ENCODE peak calls at places on chromosomes 16 and 17, in seven cellular contexts. One of them, this sample, is unnamed.

GRCh38 chr17:33983824-33984574 is 271.1 kb upstream of the CCL2 start:
- DNase-seq in heart right ventricle: no peak
- DNase-seq in mammary epithelial cell: no peak
- DNase-seq in cardiac muscle cell: peak; percentile 29
- DNase-seq in breast epithelium: no peak
- DNase-seq in thoracic aorta: no peak
- DNase-seq in GM23338: no peak
- DNase-seq in this sample: no peak

GRCh38 chr17:58326609-58327341 is 1.8 kb downstream of the TSPOAP1 start:
- DNase-seq in breast epithelium: no peak
- DNase-seq in thoracic aorta: no peak
- DNase-seq in cardiac muscle cell: no peak
- DNase-seq in heart right ventricle: no peak
- DNase-seq in mammary epithelial cell: no peak
- DNase-seq in GM23338: no peak
- DNase-seq in this sample: no peak

GRCh38 chr16:7303014-7303676 is 29.5 kb upstream of the RBFOX1 start:
- DNase-seq in GM23338: peak; percentile 20
- DNase-seq in mammary epithelial cell: no peak
- DNase-seq in breast epithelium: no peak
- DNase-seq in thoracic aorta: no peak
- DNase-seq in heart right ventricle: peak; percentile 12
- DNase-seq in cardiac muscle cell: peak; percentile 54
- DNase-seq in this sample: no peak

GRCh38 chr17:16529906-16530305 is 37.9 kb upstream of the LRRC75A start:
- DNase-seq in GM23338: no peak
- DNase-seq in mammary epithelial cell: no peak
- DNase-seq in cardiac muscle cell: no peak
- DNase-seq in breast epithelium: no peak
- DNase-seq in thoracic aorta: no peak
- DNase-seq in heart right ventricle: no peak
- DNase-seq in this sample: no peak

GRCh38 chr16:56748826-56749225 is 18.9 kb downstream of the NUP93 start:
- DNase-seq in breast epithelium: no peak
- DNase-seq in mammary epithelial cell: no peak
- DNase-seq in thoracic aorta: no peak
- DNase-seq in cardiac muscle cell: peak; percentile 52
- DNase-seq in GM23338: no peak
- DNase-seq in heart right ventricle: no peak
- DNase-seq in this sample: no peak

GRCh38 chr17:58583486-58583885 is 69.0 kb upstream of the MTMR4 start:
- DNase-seq in cardiac muscle cell: no peak
- DNase-seq in breast epithelium: no peak
- DNase-seq in mammary epithelial cell: peak; percentile 57
- DNase-seq in heart right ventricle: no peak
- DNase-seq in GM23338: no peak
- DNase-seq in thoracic aorta: no peak
- DNase-seq in this sample: no peak

GRCh38 chr16:54462766-54463165 is 176.2 kb upstream of the IRX3 start:
- DNase-seq in GM23338: no peak
- DNase-seq in cardiac muscle cell: no peak
- DNase-seq in heart right ventricle: no peak
- DNase-seq in breast epithelium: no peak
- DNase-seq in mammary epithelial cell: peak; percentile 18
- DNase-seq in thoracic aorta: no peak
- DNase-seq in this sample: no peak

GRCh38 chr17:31467502-31468256 is 76.2 kb downstream of the RAB11FIP4 start:
- DNase-seq in heart right ventricle: peak; percentile 44
- DNase-seq in breast epithelium: peak; percentile 63
- DNase-seq in GM23338: peak; percentile 44
- DNase-seq in cardiac muscle cell: peak; percentile 25
- DNase-seq in mammary epithelial cell: no peak
- DNase-seq in thoracic aorta: no peak
- DNase-seq in this sample: peak; percentile 73

GRCh38 chr16:69566437-69567030 is 768 bp downstream of the NFAT5 start:
- DNase-seq in heart right ventricle: peak; percentile 58
- DNase-seq in breast epithelium: peak; percentile 58
- DNase-seq in cardiac muscle cell: peak; percentile 66
- DNase-seq in thoracic aorta: no peak
- DNase-seq in GM23338: peak; percentile 57
- DNase-seq in mammary epithelial cell: peak; percentile 60
- DNase-seq in this sample: peak; percentile 46

GRCh38 chr17:71472809-71473789 is 647.7 kb upstream of the SOX9 start:
- DNase-seq in GM23338: peak; percentile 84
- DNase-seq in heart right ventricle: no peak
- DNase-seq in mammary epithelial cell: peak; percentile 63
- DNase-seq in breast epithelium: no peak
- DNase-seq in thoracic aorta: no peak
- DNase-seq in cardiac muscle cell: peak; percentile 71
- DNase-seq in this sample: peak; percentile 0

GRCh38 chr16:25063865-25064264 is 47.7 kb upstream of the LCMT1 start:
- DNase-seq in heart right ventricle: no peak
- DNase-seq in thoracic aorta: no peak
- DNase-seq in breast epithelium: no peak
- DNase-seq in GM23338: no peak
- DNase-seq in cardiac muscle cell: peak; percentile 15
- DNase-seq in mammary epithelial cell: no peak
- DNase-seq in this sample: no peak

GRCh38 chr17:65005858-65006257 is 50.7 kb downstream of the GNA13 start:
- DNase-seq in GM23338: no peak
- DNase-seq in mammary epithelial cell: no peak
- DNase-seq in thoracic aorta: no peak
- DNase-seq in breast epithelium: no peak
- DNase-seq in heart right ventricle: no peak
- DNase-seq in cardiac muscle cell: no peak
- DNase-seq in this sample: no peak

GRCh38 chr17:34499576-34499975 is 79.8 kb upstream of the TMEM132E start:
- DNase-seq in breast epithelium: no peak
- DNase-seq in mammary epithelial cell: peak; percentile 11
- DNase-seq in GM23338: peak; percentile 91
- DNase-seq in thoracic aorta: no peak
- DNase-seq in heart right ventricle: no peak
- DNase-seq in cardiac muscle cell: peak; percentile 80
- DNase-seq in this sample: no peak

GRCh38 chr16:65034915-65035314 is 86.9 kb downstream of the CDH11 start:
- DNase-seq in cardiac muscle cell: no peak
- DNase-seq in breast epithelium: no peak
- DNase-seq in mammary epithelial cell: no peak
- DNase-seq in thoracic aorta: no peak
- DNase-seq in GM23338: peak; percentile 17
- DNase-seq in heart right ventricle: no peak
- DNase-seq in this sample: no peak

GRCh38 chr17:29649359-29649758 is 26.6 kb upstream of the CORO6 start:
- DNase-seq in breast epithelium: no peak
- DNase-seq in cardiac muscle cell: no peak
- DNase-seq in GM23338: no peak
- DNase-seq in thoracic aorta: no peak
- DNase-seq in mammary epithelial cell: no peak
- DNase-seq in heart right ventricle: no peak
- DNase-seq in this sample: no peak

GRCh38 chr16:68656771-68657170 is 11.7 kb downstream of the CDH3 start:
- DNase-seq in breast epithelium: no peak
- DNase-seq in cardiac muscle cell: peak; percentile 92
- DNase-seq in heart right ventricle: no peak
- DNase-seq in mammary epithelial cell: no peak
- DNase-seq in thoracic aorta: no peak
- DNase-seq in GM23338: no peak
- DNase-seq in this sample: no peak

GRCh38 chr17:48052956-48053757 is 5.0 kb downstream of the NFE2L1 start:
- DNase-seq in cardiac muscle cell: peak; percentile 76
- DNase-seq in breast epithelium: no peak
- DNase-seq in GM23338: peak; percentile 14
- DNase-seq in heart right ventricle: peak; percentile 82
- DNase-seq in mammary epithelial cell: no peak
- DNase-seq in thoracic aorta: peak; percentile 20
- DNase-seq in this sample: peak; percentile 33

GRCh38 chr17:17757391-17757791 is 76.1 kb downstream of the RAI1 start:
- DNase-seq in heart right ventricle: no peak
- DNase-seq in breast epithelium: no peak
- DNase-seq in thoracic aorta: no peak
- DNase-seq in mammary epithelial cell: no peak
- DNase-seq in GM23338: no peak
- DNase-seq in cardiac muscle cell: no peak
- DNase-seq in this sample: no peak

GRCh38 chr17:78185981-78186688 is 717 bp downstream of the TK1 start:
- DNase-seq in mammary epithelial cell: peak; percentile 41
- DNase-seq in GM23338: no peak
- DNase-seq in breast epithelium: no peak
- DNase-seq in cardiac muscle cell: no peak
- DNase-seq in heart right ventricle: peak; percentile 47
- DNase-seq in thoracic aorta: no peak
- DNase-seq in this sample: no peak

GRCh38 chr17:64998436-64999190 is 57.9 kb downstream of the GNA13 start:
- DNase-seq in mammary epithelial cell: no peak
- DNase-seq in breast epithelium: no peak
- DNase-seq in heart right ventricle: no peak
- DNase-seq in cardiac muscle cell: no peak
- DNase-seq in thoracic aorta: no peak
- DNase-seq in GM23338: no peak
- DNase-seq in this sample: no peak

GRCh38 chr16:84582958-84583516 is 34.8 kb downstream of the COTL1 start:
- DNase-seq in cardiac muscle cell: peak; percentile 47
- DNase-seq in GM23338: no peak
- DNase-seq in mammary epithelial cell: no peak
- DNase-seq in breast epithelium: no peak
- DNase-seq in thoracic aorta: no peak
- DNase-seq in heart right ventricle: no peak
- DNase-seq in this sample: no peak

GRCh38 chr17:79650283-79650682 is 39.4 kb upstream of the RBFOX3 start:
- DNase-seq in cardiac muscle cell: no peak
- DNase-seq in mammary epithelial cell: no peak
- DNase-seq in GM23338: no peak
- DNase-seq in breast epithelium: peak; percentile 33
- DNase-seq in thoracic aorta: no peak
- DNase-seq in heart right ventricle: no peak
- DNase-seq in this sample: no peak

GRCh38 chr17:81459224-81459623 is 53.4 kb downstream of the ACTG1 start:
- DNase-seq in heart right ventricle: peak; percentile 59
- DNase-seq in mammary epithelial cell: no peak
- DNase-seq in thoracic aorta: no peak
- DNase-seq in cardiac muscle cell: no peak
- DNase-seq in GM23338: no peak
- DNase-seq in breast epithelium: no peak
- DNase-seq in this sample: no peak
- H3K27ac ChIP-seq in heart right ventricle: no peak overlapping the region
- H3K27ac ChIP-seq in mammary epithelial cell: no peak overlapping the region
- H3K27ac ChIP-seq in thoracic aorta: no peak overlapping the region
- H3K27ac ChIP-seq in cardiac muscle cell: no peak overlapping the region
- H3K27ac ChIP-seq in GM23338: no peak overlapping the region
- H3K27ac ChIP-seq in breast epithelium: no peak overlapping the region
- H3K27ac ChIP-seq in this sample: no peak overlapping the region

GRCh38 chr17:36980281-36980761 is 31.6 kb downstream of the AATF start:
- DNase-seq in cardiac muscle cell: no peak
- DNase-seq in heart right ventricle: no peak
- DNase-seq in GM23338: peak; percentile 9
- DNase-seq in breast epithelium: no peak
- DNase-seq in mammary epithelial cell: no peak
- DNase-seq in thoracic aorta: no peak
- DNase-seq in this sample: no peak
- H3K27ac ChIP-seq in cardiac muscle cell: no peak overlapping the region
- H3K27ac ChIP-seq in heart right ventricle: no peak overlapping the region
- H3K27ac ChIP-seq in GM23338: no peak overlapping the region
- H3K27ac ChIP-seq in breast epithelium: no peak overlapping the region
- H3K27ac ChIP-seq in mammary epithelial cell: no peak overlapping the region
- H3K27ac ChIP-seq in thoracic aorta: no peak overlapping the region
- H3K27ac ChIP-seq in this sample: no peak overlapping the region

GRCh38 chr16:2468725-2469398 is 2.2 kb upstream of the NTN3 start:
- DNase-seq in breast epithelium: no peak
- DNase-seq in cardiac muscle cell: no peak
- DNase-seq in GM23338: peak; percentile 42
- DNase-seq in heart right ventricle: peak; percentile 51
- DNase-seq in thoracic aorta: no peak
- DNase-seq in mammary epithelial cell: no peak
- DNase-seq in this sample: peak; percentile 33

GRCh38 chr16:2466667-2467300 is 4.3 kb upstream of the NTN3 start:
- DNase-seq in cardiac muscle cell: no peak
- DNase-seq in heart right ventricle: no peak
- DNase-seq in breast epithelium: no peak
- DNase-seq in thoracic aorta: no peak
- DNase-seq in mammary epithelial cell: no peak
- DNase-seq in GM23338: no peak
- DNase-seq in this sample: no peak

GRCh38 chr16:2467301-2468141 is 3.6 kb upstream of the NTN3 start:
- DNase-seq in GM23338: peak; percentile 83
- DNase-seq in breast epithelium: peak; percentile 78
- DNase-seq in cardiac muscle cell: peak; percentile 68
- DNase-seq in thoracic aorta: no peak
- DNase-seq in mammary epithelial cell: peak; percentile 29
- DNase-seq in heart right ventricle: peak; percentile 83
- DNase-seq in this sample: peak; percentile 61

GRCh38 chr16:2469399-2470233 is 1.5 kb upstream of the NTN3 start:
- DNase-seq in cardiac muscle cell: no peak
- DNase-seq in heart right ventricle: no peak
- DNase-seq in mammary epithelial cell: no peak
- DNase-seq in thoracic aorta: no peak
- DNase-seq in breast epithelium: no peak
- DNase-seq in GM23338: no peak
- DNase-seq in this sample: no peak

GRCh38 chr16:2468142-2468724 is 2.9 kb upstream of the NTN3 start:
- DNase-seq in thoracic aorta: no peak
- DNase-seq in breast epithelium: no peak
- DNase-seq in mammary epithelial cell: peak; percentile 78
- DNase-seq in cardiac muscle cell: peak; percentile 54
- DNase-seq in heart right ventricle: no peak
- DNase-seq in GM23338: peak; percentile 63
- DNase-seq in this sample: no peak
- H3K27ac ChIP-seq in thoracic aorta: no peak overlapping the region
- H3K27ac ChIP-seq in breast epithelium: peak overlapping the region; percentile 82
- H3K27ac ChIP-seq in mammary epithelial cell: no peak overlapping the region
- H3K27ac ChIP-seq in cardiac muscle cell: no peak overlapping the region
- H3K27ac ChIP-seq in heart right ventricle: no peak overlapping the region
- H3K27ac ChIP-seq in GM23338: no peak overlapping the region
- H3K27ac ChIP-seq in this sample: peak overlapping the region; percentile 38

GRCh38 chr17:39919087-39919683 is 750 bp upstream of the GSDMB start:
- DNase-seq in mammary epithelial cell: no peak
- DNase-seq in thoracic aorta: no peak
- DNase-seq in heart right ventricle: no peak
- DNase-seq in cardiac muscle cell: no peak
- DNase-seq in breast epithelium: no peak
- DNase-seq in GM23338: no peak
- DNase-seq in this sample: no peak

GRCh38 chr17:39922006-39922405 is 3.6 kb upstream of the GSDMB start:
- DNase-seq in thoracic aorta: no peak
- DNase-seq in breast epithelium: no peak
- DNase-seq in heart right ventricle: no peak
- DNase-seq in GM23338: no peak
- DNase-seq in mammary epithelial cell: no peak
- DNase-seq in cardiac muscle cell: no peak
- DNase-seq in this sample: no peak

GRCh38 chr17:39920218-39921210 is 2.1 kb upstream of the GSDMB start:
- DNase-seq in heart right ventricle: no peak
- DNase-seq in cardiac muscle cell: no peak
- DNase-seq in GM23338: peak; percentile 19
- DNase-seq in thoracic aorta: no peak
- DNase-seq in mammary epithelial cell: no peak
- DNase-seq in breast epithelium: no peak
- DNase-seq in this sample: no peak

GRCh38 chr17:39923230-39923629 is 4.2 kb downstream of the ORMDL3 start:
- DNase-seq in GM23338: no peak
- DNase-seq in thoracic aorta: no peak
- DNase-seq in cardiac muscle cell: no peak
- DNase-seq in breast epithelium: no peak
- DNase-seq in heart right ventricle: no peak
- DNase-seq in mammary epithelial cell: no peak
- DNase-seq in this sample: no peak

GRCh38 chr17:39921323-39921722 is 2.9 kb upstream of the GSDMB start:
- DNase-seq in heart right ventricle: no peak
- DNase-seq in breast epithelium: no peak
- DNase-seq in GM23338: no peak
- DNase-seq in cardiac muscle cell: no peak
- DNase-seq in thoracic aorta: no peak
- DNase-seq in mammary epithelial cell: no peak
- DNase-seq in this sample: no peak
- H3K27ac ChIP-seq in heart right ventricle: no peak overlapping the region
- H3K27ac ChIP-seq in breast epithelium: no peak overlapping the region
- H3K27ac ChIP-seq in GM23338: no peak overlapping the region
- H3K27ac ChIP-seq in cardiac muscle cell: peak overlapping the region; percentile 76
- H3K27ac ChIP-seq in thoracic aorta: no peak overlapping the region
- H3K27ac ChIP-seq in mammary epithelial cell: no peak overlapping the region
- H3K27ac ChIP-seq in this sample: no peak overlapping the region

This sample was measured in substantia nigra.